ENCODE peak calls at places on chromosome 9, in seven cellular contexts. V, C, E, H, D, A and W are unnamed samples.

GRCh38 chr9:113488490-113488889 is 25.0 kb downstream of the RGS3 start:
- DNase-seq in V (no peak), C (no peak), E (no peak), H (no peak), D (no peak), A (no peak), W (peak; percentile 30)

GRCh38 chr9:73023025-73023541 is 70.2 kb upstream of the ALDH1A1 start:
- DNase-seq in V (peak; percentile 38), C (peak; percentile 77), E (peak; percentile 43), H (peak; percentile 71), D (peak; percentile 57), A (peak; percentile 58), W (peak; percentile 63)

GRCh38 chr9:17614929-17615328 is 36.1 kb downstream of the SH3GL2 start:
- DNase-seq in V (no peak), C (peak; percentile 15), E (no peak), H (no peak), D (no peak), A (no peak), W (peak; percentile 6)

GRCh38 chr9:117768740-117769400 is 64.7 kb downstream of the TLR4 start:
- DNase-seq in V (no peak), C (peak; percentile 82), E (no peak), H (no peak), D (no peak), A (no peak), W (no peak)

GRCh38 chr9:131734781-131735180 is 5.1 kb downstream of the RAPGEF1 start:
- DNase-seq in V (no peak), C (no peak), E (no peak), H (no peak), D (no peak), A (no peak), W (no peak)

GRCh38 chr9:37480759-37481158 is 5.0 kb upstream of the POLR1E start:
- DNase-seq in V (no peak), C (no peak), E (no peak), H (no peak), D (no peak), A (no peak), W (no peak)

GRCh38 chr9:99181621-99182020 is 40.1 kb downstream of the ALG2 start:
- DNase-seq in V (peak; percentile 20), C (no peak), E (no peak), H (peak; percentile 44), D (no peak), A (no peak), W (peak; percentile 72)

GRCh38 chr9:117400131-117400530 is 14.7 kb downstream of the ASTN2 start:
- DNase-seq in V (no peak), C (peak; percentile 18), E (no peak), H (no peak), D (no peak), A (no peak), W (no peak)

GRCh38 chr9:91151014-91151740 is 210.5 kb downstream of the AUH start:
- DNase-seq in V (no peak), C (no peak), E (no peak), H (peak; percentile 59), D (no peak), A (no peak), W (peak; percentile 81)

GRCh38 chr9:113795811-113796392 is 80.2 kb upstream of the ZNF618 start:
- DNase-seq in V (no peak), C (no peak), E (no peak), H (no peak), D (no peak), A (no peak), W (no peak)

GRCh38 chr9:90460220-90460619 is 182.4 kb downstream of the DIRAS2 start:
- DNase-seq in V (no peak), C (peak; percentile 77), E (no peak), H (no peak), D (no peak), A (no peak), W (no peak)

GRCh38 chr9:89507626-89508025 is 9.7 kb upstream of the SEMA4D start:
- DNase-seq in V (no peak), C (no peak), E (no peak), H (no peak), D (no peak), A (no peak), W (no peak)

GRCh38 chr9:134065720-134066419 is 2.0 kb downstream of the BRD3 start:
- DNase-seq in V (no peak), C (peak; percentile 60), E (no peak), H (peak; percentile 81), D (peak; percentile 28), A (no peak), W (peak; percentile 66)

GRCh38 chr9:96487949-96488348 is 38.0 kb downstream of the HABP4 start:
- DNase-seq in V (no peak), C (no peak), E (no peak), H (no peak), D (no peak), A (no peak), W (no peak)

GRCh38 chr9:33331411-33331891 is 41.1 kb downstream of the NFX1 start:
- DNase-seq in V (no peak), C (no peak), E (no peak), H (no peak), D (no peak), A (no peak), W (peak; percentile 55)

GRCh38 chr9:83239787-83240186 is 176.8 kb upstream of the RASEF start:
- DNase-seq in V (no peak), C (no peak), E (no peak), H (no peak), D (no peak), A (no peak), W (no peak)
- H3K18ac ChIP-seq in V (no peak overlapping the region), C (no peak overlapping the region), E (no peak overlapping the region), H (no peak overlapping the region), D (no peak overlapping the region), A (no peak overlapping the region), W (no peak overlapping the region)

GRCh38 chr9:70613024-70613768 is 198.7 kb upstream of the KLF9 start:
- DNase-seq in V (no peak), C (no peak), E (no peak), H (no peak), D (no peak), A (no peak), W (no peak)
- H3K18ac ChIP-seq in V (no peak overlapping the region), C (no peak overlapping the region), E (no peak overlapping the region), H (no peak overlapping the region), D (no peak overlapping the region), A (no peak overlapping the region), W (peak overlapping the region; percentile 50)

GRCh38 chr9:132849168-132849831 is 28.8 kb downstream of the AK8 start:
- DNase-seq in V (no peak), C (no peak), E (no peak), H (no peak), D (no peak), A (no peak), W (no peak)

GRCh38 chr9:132846918-132847515 is 31.1 kb downstream of the AK8 start:
- DNase-seq in V (no peak), C (no peak), E (no peak), H (no peak), D (no peak), A (no peak), W (no peak)

GRCh38 chr9:132851421-132851792 is 26.7 kb downstream of the AK8 start:
- DNase-seq in V (no peak), C (no peak), E (no peak), H (no peak), D (no peak), A (no peak), W (no peak)

GRCh38 chr9:132842124-132843005 is 35.7 kb downstream of the AK8 start:
- DNase-seq in V (no peak), C (peak; percentile 48), E (no peak), H (no peak), D (no peak), A (no peak), W (no peak)

GRCh38 chr9:132846109-132846917 is 31.8 kb downstream of the AK8 start:
- DNase-seq in V (no peak), C (no peak), E (no peak), H (no peak), D (no peak), A (no peak), W (no peak)
- H3K18ac ChIP-seq in V (no peak overlapping the region), C (no peak overlapping the region), E (no peak overlapping the region), H (no peak overlapping the region), D (no peak overlapping the region), A (no peak overlapping the region), W (no peak overlapping the region)

DNA sequence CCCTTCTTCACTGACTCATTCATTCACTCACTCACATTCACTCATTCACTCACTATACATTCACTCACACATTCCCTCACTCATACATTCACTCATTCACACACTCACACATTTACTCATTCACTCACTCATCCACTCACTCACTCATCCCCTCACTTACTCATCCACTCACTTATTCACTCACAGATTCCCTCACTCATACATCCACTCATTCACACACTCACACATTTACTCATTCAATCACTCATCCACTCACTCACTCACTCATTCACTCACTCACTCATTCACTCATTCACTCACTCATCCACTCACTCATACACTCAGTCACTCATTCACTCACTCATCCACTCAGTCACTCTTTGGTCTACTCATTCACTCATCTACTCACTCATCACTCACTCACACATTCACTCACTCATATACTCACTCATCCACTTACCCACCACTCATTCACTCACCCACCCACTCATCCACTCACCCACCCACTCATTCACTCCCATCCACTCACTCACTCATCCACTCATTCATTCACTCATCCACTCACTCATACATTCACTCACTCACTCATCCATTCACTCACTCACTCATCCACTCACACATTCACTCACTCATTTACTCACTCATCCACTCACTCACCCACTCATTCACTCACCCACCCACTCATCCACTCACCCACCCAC is 27.2 kb downstream of the WNK2 start:
- DNase-seq in V (no peak), C (no peak), E (no peak), H (no peak), D (no peak), A (no peak), W (no peak)
- H3K18ac ChIP-seq in V (no peak overlapping the region), C (no peak overlapping the region), E (no peak overlapping the region), H (no peak overlapping the region), D (no peak overlapping the region), A (no peak overlapping the region), W (no peak overlapping the region)

GRCh38 chr9:130244548-130245165 is 20.9 kb upstream of the HMCN2 start:
- DNase-seq in V (no peak), C (no peak), E (no peak), H (no peak), D (no peak), A (no peak), W (no peak)

GRCh38 chr9:130243015-130243881 is 22.3 kb upstream of the HMCN2 start:
- DNase-seq in V (peak; percentile 64), C (peak; percentile 93), E (peak; percentile 80), H (peak; percentile 48), D (peak; percentile 87), A (peak; percentile 98), W (peak; percentile 25)

GRCh38 chr9:130246126-130246525 is 19.4 kb upstream of the HMCN2 start:
- DNase-seq in V (peak; percentile 80), C (no peak), E (no peak), H (no peak), D (no peak), A (no peak), W (no peak)

GRCh38 chr9:130243882-130244170 is 21.7 kb upstream of the HMCN2 start:
- DNase-seq in V (no peak), C (no peak), E (no peak), H (no peak), D (no peak), A (no peak), W (no peak)

GRCh38 chr9:130245474-130245873 is 20.1 kb upstream of the HMCN2 start:
- DNase-seq in V (no peak), C (no peak), E (no peak), H (no peak), D (no peak), A (no peak), W (no peak)
- H3K18ac ChIP-seq in V (no peak overlapping the region), C (no peak overlapping the region), E (no peak overlapping the region), H (no peak overlapping the region), D (no peak overlapping the region), A (no peak overlapping the region), W (no peak overlapping the region)

GRCh38 chr9:2884308-2884707 is 40.4 kb upstream of the PUM3 start:
- DNase-seq in V (no peak), C (no peak), E (no peak), H (no peak), D (no peak), A (no peak), W (no peak)
- H3K18ac ChIP-seq in V (no peak overlapping the region), C (no peak overlapping the region), E (no peak overlapping the region), H (no peak overlapping the region), D (no peak overlapping the region), A (no peak overlapping the region), W (no peak overlapping the region)